ENCODE peak calls at places on chromosome 5, in five cellular contexts. C is tibial nerve; L is CD4-positive, alpha-beta T cell; Q is naive thymus-derived CD4-positive, alpha-beta T cell; Y is IMR-90. P is an unnamed sample.

GRCh38 chr5:143393516-143393915 is 10.0 kb downstream of the NR3C1 start:
- DNase-seq in Q (no peak), L (no peak), C (no peak), Y (no peak), P (no peak)

GRCh38 chr5:37112383-37112991 is 136.7 kb downstream of the CPLANE1 start:
- DNase-seq in Y (peak), C (no peak), Q (no peak), L (no peak), P (no peak)

GRCh38 chr5:73998496-73998895 is 372.5 kb downstream of the ARHGEF28 start:
- DNase-seq in Y (no peak), L (no peak), Q (no peak), C (no peak), P (no peak)

GRCh38 chr5:111639912-111640311 is 117.1 kb downstream of the NREP start:
- DNase-seq in C (no peak), L (no peak), Y (no peak), Q (no peak), P (no peak)

GRCh38 chr5:43073597-43074546 is 33.8 kb upstream of the ANXA2R start:
- DNase-seq in C (no peak), Y (peak), L (peak), Q (peak), P (no peak)

GRCh38 chr5:4700082-4700481 is 440.0 kb upstream of the ADAMTS16 start:
- DNase-seq in C (peak), Y (no peak), Q (no peak), L (no peak), P (peak)

GRCh38 chr5:126967808-126968466 is 62.4 kb downstream of the MARCHF3 start:
- DNase-seq in L (no peak), C (no peak), Q (no peak), Y (no peak), P (no peak)

GRCh38 chr5:150289551-150290390 is at the start of gene CAMK2A:
- DNase-seq in Q (no peak), Y (no peak), L (no peak), C (no peak), P (no peak)

GRCh38 chr5:571791-572190 is 40.3 kb upstream of the CEP72 start:
- DNase-seq in Y (no peak), L (no peak), C (no peak), Q (no peak), P (no peak)

GRCh38 chr5:82265052-82265451 is 13.1 kb downstream of the RPS23 start:
- DNase-seq in Q (no peak), C (no peak), Y (peak), L (no peak), P (no peak)

GRCh38 chr5:132471944-132472343 is 18.6 kb downstream of the IRF1 start:
- DNase-seq in Y (no peak), L (no peak), Q (no peak), C (no peak), P (no peak)

GRCh38 chr5:92769986-92770385 is 811.0 kb downstream of the NR2F1-AS1 start:
- DNase-seq in Y (peak), Q (no peak), C (no peak), L (no peak), P (no peak)

GRCh38 chr5:173923236-173924104 is 35.3 kb downstream of the CPEB4 start:
- DNase-seq in C (no peak), L (no peak), Q (no peak), Y (peak), P (no peak)

GRCh38 chr5:173924899-173925298 is 36.8 kb downstream of the CPEB4 start:
- DNase-seq in Y (no peak), Q (no peak), C (no peak), L (no peak), P (no peak)

GRCh38 chr5:173922527-173922926 is 34.4 kb downstream of the CPEB4 start:
- DNase-seq in L (no peak), Q (no peak), C (no peak), Y (peak), P (no peak)

GRCh38 chr5:173926359-173926758 is 38.2 kb downstream of the CPEB4 start:
- DNase-seq in C (no peak), Q (no peak), Y (peak), L (no peak), P (no peak)

DNA sequence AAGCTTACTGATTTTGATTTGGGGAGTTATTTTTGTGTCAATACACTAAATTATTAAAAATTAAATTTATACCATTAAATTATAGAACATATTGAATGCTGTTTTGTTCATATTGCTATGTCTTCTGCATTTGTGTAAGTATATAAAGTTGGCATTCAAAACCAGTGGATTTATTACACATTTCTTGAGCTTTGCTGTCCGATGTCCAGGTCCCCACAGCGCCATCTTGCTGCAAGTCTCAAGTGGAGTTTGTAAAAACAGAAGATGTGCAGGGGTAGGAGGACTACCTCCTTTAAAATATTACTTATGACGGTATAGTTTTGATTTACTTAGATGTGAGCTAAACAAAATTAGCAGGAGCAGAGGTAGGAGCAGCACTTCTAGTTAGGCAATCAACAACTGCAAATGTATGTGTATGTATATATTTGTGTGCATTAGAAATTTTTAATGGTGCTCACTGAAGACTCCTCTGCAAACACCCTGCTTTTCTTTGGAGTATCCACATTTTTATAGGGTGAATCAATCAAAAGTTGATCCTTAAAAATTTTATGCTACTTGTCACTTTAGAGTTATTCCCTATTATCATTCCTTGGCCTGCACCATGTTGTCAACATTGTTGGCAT is 37.4 kb downstream of the CPEB4 start:
- DNase-seq in C (no peak), L (peak), Q (peak), Y (peak), P (no peak)
- H3K27ac ChIP-seq in C (no peak), L (no peak), Q (no peak), Y (no peak), P (peak)

DNA sequence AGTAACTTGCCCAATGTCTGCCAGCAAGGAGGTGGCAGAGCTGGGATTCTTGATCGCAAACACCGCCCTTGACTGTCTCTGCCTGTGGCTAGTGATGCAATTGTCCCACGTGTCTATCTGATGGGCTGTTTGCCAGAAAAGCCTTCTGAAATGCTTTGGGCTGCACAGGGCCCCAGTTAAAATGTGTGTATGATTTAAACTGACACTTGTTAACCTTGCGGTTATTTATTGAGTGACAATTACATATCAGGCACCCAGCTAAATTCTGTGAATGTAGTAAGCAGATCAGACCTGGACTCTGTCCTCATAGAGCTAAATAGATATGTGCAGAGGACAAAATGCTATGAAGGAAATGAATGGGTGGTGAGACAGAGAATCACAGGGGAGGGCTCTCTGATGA is 11.6 kb upstream of the IL12B start:
- DNase-seq in L (peak), C (peak), Q (no peak), Y (peak), P (peak)
- H3K27ac ChIP-seq in L (no peak), C (no peak), Q (no peak), Y (no peak), P (no peak)

DNA sequence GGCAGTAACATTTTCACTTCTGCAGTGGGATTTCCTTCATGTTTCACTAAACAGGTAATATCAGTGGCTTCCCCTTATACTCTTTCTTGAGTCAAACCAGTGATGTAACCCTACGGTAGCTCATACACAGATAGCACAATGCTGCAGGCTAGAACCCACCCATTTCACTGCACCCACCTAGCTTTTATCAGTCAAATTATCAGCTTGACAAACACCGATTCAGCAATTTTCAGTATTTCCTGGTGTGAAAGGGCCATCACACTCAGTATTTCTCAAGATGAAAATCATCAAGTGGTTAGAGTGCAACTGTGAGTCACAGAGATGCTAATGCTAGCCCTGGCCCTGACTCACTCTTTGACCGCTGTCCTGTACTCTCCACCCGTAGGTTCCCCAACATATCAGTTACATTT is 242.3 kb upstream of the PTGER4 start:
- DNase-seq in L (no peak), C (no peak), Y (peak), Q (no peak), P (no peak)
- H3K27ac ChIP-seq in L (peak), C (no peak), Y (no peak), Q (peak), P (no peak)

GRCh38 chr5:60521379-60522298 is 178.3 kb downstream of the DEPDC1B start:
- DNase-seq in Y (no peak), Q (no peak), L (no peak), C (no peak), P (no peak)

GRCh38 chr5:60522299-60522915 is 177.6 kb downstream of the DEPDC1B start:
- DNase-seq in Q (no peak), Y (peak), L (no peak), C (no peak), P (no peak)

GRCh38 chr5:60529001-60529400 is 171.0 kb downstream of the DEPDC1B start:
- DNase-seq in L (no peak), Y (no peak), C (no peak), Q (no peak), P (no peak)

GRCh38 chr5:60520451-60521210 is 179.3 kb downstream of the DEPDC1B start:
- DNase-seq in C (no peak), Y (no peak), L (no peak), Q (no peak), P (peak)

GRCh38 chr5:60526336-60526875 is 173.6 kb downstream of the DEPDC1B start:
- DNase-seq in C (no peak), L (no peak), Y (no peak), Q (no peak), P (no peak)
- H3K27ac ChIP-seq in C (no peak), L (no peak), Y (no peak), Q (no peak), P (no peak)

GRCh38 chr5:95043234-95043633 is 241.7 kb downstream of the MCTP1 start:
- DNase-seq in L (no peak), C (no peak), Q (no peak), Y (no peak), P (no peak)
- H3K27ac ChIP-seq in L (no peak), C (no peak), Q (no peak), Y (no peak), P (no peak)

DNA sequence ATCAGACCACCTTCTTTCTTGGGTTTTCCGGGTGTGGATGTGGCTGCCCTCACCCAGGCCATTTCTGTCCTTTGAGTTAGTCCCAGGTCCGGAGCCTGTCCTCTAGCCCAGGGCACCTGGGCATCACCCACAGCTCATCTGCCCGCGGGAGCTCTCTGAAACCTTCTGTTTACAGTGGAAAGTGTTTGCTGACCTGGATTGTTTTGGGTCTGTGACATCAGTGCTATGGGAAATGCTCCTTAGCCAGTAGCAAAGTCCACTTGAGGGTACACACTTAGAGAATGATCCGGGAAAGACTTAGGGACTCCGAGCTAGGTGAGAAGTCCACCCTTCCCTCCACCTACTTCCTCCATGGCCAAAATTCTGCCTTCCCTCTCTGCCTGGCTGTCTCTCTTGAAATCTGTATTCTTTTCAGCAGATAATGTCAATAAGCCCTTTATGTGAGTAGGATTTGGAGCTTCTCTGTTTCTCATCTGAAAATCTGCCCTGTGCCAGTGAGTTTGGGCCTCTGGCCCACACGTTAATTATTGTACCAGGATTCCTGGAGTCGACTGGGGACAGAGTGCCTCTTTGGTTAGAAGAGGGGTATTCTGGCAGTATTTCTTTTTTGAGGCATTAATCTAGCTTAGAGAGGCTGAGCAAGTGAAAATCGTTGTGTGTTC is 19.9 kb downstream of the ABLIM3 start:
- DNase-seq in Q (no peak), L (no peak), C (no peak), Y (no peak), P (peak)
- H3K27ac ChIP-seq in Q (no peak), L (no peak), C (no peak), Y (no peak), P (no peak)

GRCh38 chr5:97499605-97500004 is 316.6 kb upstream of the RIOK2 start:
- DNase-seq in Y (no peak), C (no peak), L (no peak), Q (no peak), P (no peak)
- H3K27ac ChIP-seq in Y (no peak), C (no peak), L (no peak), Q (no peak), P (no peak)

GRCh38 chr5:52897238-52897614 is 91.9 kb upstream of the ITGA2 start:
- DNase-seq in Y (no peak), C (no peak), L (no peak), Q (no peak), P (no peak)
- H3K27ac ChIP-seq in Y (no peak), C (no peak), L (no peak), Q (no peak), P (no peak)

DNA sequence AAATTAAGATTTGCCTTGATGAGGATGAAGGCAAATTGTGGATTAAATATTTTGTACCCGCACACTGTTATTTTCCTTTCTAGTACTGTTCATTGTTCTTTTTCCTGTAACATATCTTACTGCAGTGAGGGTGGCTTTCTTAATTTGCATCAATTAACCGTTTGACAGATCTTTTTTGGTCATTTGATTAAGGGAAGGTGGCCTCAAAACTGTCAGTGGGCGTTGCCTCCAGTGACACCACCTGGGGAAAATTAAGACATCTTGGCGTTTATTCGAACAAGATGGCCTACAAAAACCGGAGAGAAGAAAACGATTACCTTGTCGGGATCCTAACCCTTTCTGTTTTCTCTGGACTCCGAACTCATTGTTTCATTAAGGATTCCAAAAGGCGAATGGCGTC is 2.0 kb downstream of the BASP1 start:
- DNase-seq in Q (no peak), Y (no peak), C (no peak), L (no peak), P (no peak)
- H3K27ac ChIP-seq in Q (no peak), Y (peak), C (no peak), L (no peak), P (no peak)